ENCODE peak calls at places on chromosomes 16 and 17, in ten cellular contexts. E is DMS153; L is GOT3; I is activated T-helper 1 cell treated with anti-CD3 and anti-CD28 coated beads, Interleukin-2, amount 50 U/mL, for 16 hours; F is neural crest cell; K is stimulated activated CD4-positive, alpha-beta T cell treated with anti-CD3 and anti-CD28 coated beads, Interleukin-4, amount 100 ng/mL, for 48 hours; Q is NCI-H774; A is fibroblast of mammary gland; N is astrocyte of the cerebellum; G is CD4-positive, alpha-beta memory T cell. D is an unnamed sample.

GRCh38 chr16:85991856-85992255 is 92.9 kb downstream of the IRF8 start:
- DNase-seq in E (no peak), I (no peak), Q (no peak), F (no peak), N (no peak), K (no peak), L (no peak), G (no peak), A (no peak), D (no peak)

GRCh38 chr17:27788919-27789318 is 11.4 kb downstream of the NOS2 start:
- DNase-seq in E (no peak), Q (no peak), K (no peak), G (no peak), N (no peak), L (no peak), F (no peak), I (no peak), A (no peak), D (no peak)

GRCh38 chr17:68383443-68384321 is 73.6 kb downstream of the WIPI1 start:
- DNase-seq in F (no peak), G (no peak), I (no peak), N (peak; percentile 84), E (no peak), L (no peak), A (peak; percentile 92), Q (no peak), K (no peak), D (no peak)

GRCh38 chr16:84045001-84045817 is 2.6 kb upstream of the SLC38A8 start:
- DNase-seq in I (no peak), Q (no peak), G (no peak), E (no peak), F (no peak), L (no peak), N (no peak), K (no peak), A (no peak), D (no peak)

GRCh38 chr17:58161566-58161965 is 5.2 kb upstream of the OR4D2 start:
- DNase-seq in L (no peak), I (no peak), A (no peak), F (no peak), Q (no peak), E (no peak), G (no peak), N (no peak), K (no peak), D (no peak)

GRCh38 chr17:35709874-35710273 is 21.6 kb upstream of the RASL10B start:
- DNase-seq in A (peak; percentile 12), E (peak; percentile 12), G (no peak), F (no peak), I (no peak), Q (no peak), L (no peak), N (no peak), K (no peak), D (no peak)

GRCh38 chr17:50288306-50288705 is 14.0 kb downstream of the TMEM92 start:
- DNase-seq in F (no peak), Q (no peak), A (no peak), I (no peak), N (no peak), G (no peak), L (no peak), E (no peak), K (no peak), D (no peak)

GRCh38 chr16:3608069-3608468 is 3.3 kb downstream of the SLX4 start:
- DNase-seq in L (no peak), F (no peak), I (no peak), G (no peak), E (no peak), A (no peak), K (no peak), N (no peak), Q (no peak), D (no peak)

GRCh38 chr17:75695830-75696271 is 25.4 kb upstream of the ITGB4 start:
- DNase-seq in I (no peak), L (no peak), F (no peak), A (no peak), N (no peak), E (no peak), K (no peak), G (no peak), Q (no peak), D (no peak)

GRCh38 chr16:11042205-11042604 is 97.8 kb downstream of the CLEC16A start:
- DNase-seq in E (no peak), N (no peak), L (no peak), K (no peak), Q (no peak), A (no peak), F (no peak), I (no peak), G (no peak), D (no peak)

GRCh38 chr17:55830699-55831098 is 79.8 kb downstream of the PCTP start:
- DNase-seq in N (no peak), Q (no peak), G (no peak), I (no peak), A (no peak), E (no peak), F (no peak), K (no peak), L (no peak), D (no peak)

GRCh38 chr17:43992641-43993040 is 11.8 kb upstream of the NAGS start:
- DNase-seq in I (no peak), G (no peak), E (no peak), F (no peak), A (no peak), Q (no peak), N (no peak), L (no peak), K (no peak), D (no peak)

GRCh38 chr16:3966681-3967080 is 86.2 kb upstream of the CREBBP start:
- DNase-seq in K (no peak), Q (no peak), N (no peak), E (no peak), L (no peak), I (no peak), G (no peak), A (no peak), F (no peak), D (no peak)

GRCh38 chr17:17628388-17629008 is 37.0 kb upstream of the PEMT start:
- DNase-seq in K (peak; percentile 13), A (no peak), Q (no peak), N (no peak), G (no peak), F (no peak), I (no peak), E (no peak), L (no peak), D (peak; percentile 16)

GRCh38 chr16:86747761-86748160 is 169.4 kb downstream of the FOXL1 start:
- DNase-seq in L (no peak), K (no peak), F (no peak), Q (no peak), N (no peak), G (no peak), E (no peak), I (no peak), A (no peak), D (no peak)

GRCh38 chr17:47905221-47905733 is 9.2 kb downstream of the SP2 start:
- DNase-seq in Q (no peak), I (no peak), A (peak; percentile 59), N (peak; percentile 96), G (no peak), E (no peak), F (no peak), L (no peak), K (no peak), D (no peak)

GRCh38 chr17:19867654-19868395 is at the start of gene ULK2:
- DNase-seq in Q (peak; percentile 6), A (peak; percentile 69), K (peak; percentile 44), F (peak; percentile 64), I (no peak), E (no peak), G (peak; percentile 41), N (peak; percentile 38), L (peak; percentile 33), D (peak; percentile 32)

GRCh38 chr17:49687878-49688491 is 10.1 kb upstream of the SPOP start:
- DNase-seq in N (no peak), L (no peak), F (no peak), G (no peak), E (peak; percentile 33), Q (no peak), A (no peak), K (no peak), I (no peak), D (peak; percentile 66)

GRCh38 chr17:65515959-65516948 is 45.2 kb downstream of the AXIN2 start:
- DNase-seq in G (no peak), E (no peak), I (no peak), N (peak; percentile 44), A (no peak), K (no peak), Q (no peak), L (no peak), F (no peak), D (no peak)

GRCh38 chr16:27943766-27944165 is 119.7 kb downstream of the GSG1L start:
- DNase-seq in L (no peak), F (no peak), Q (no peak), E (no peak), A (no peak), N (no peak), G (no peak), I (no peak), K (no peak), D (no peak)

GRCh38 chr16:88724855-88725555 is 18.7 kb downstream of the CTU2 start:
- DNase-seq in K (no peak), Q (no peak), E (no peak), F (no peak), G (no peak), N (no peak), I (no peak), L (no peak), A (no peak), D (no peak)

GRCh38 chr16:65414284-65414984 is 292.6 kb upstream of the CDH11 start:
- DNase-seq in E (no peak), Q (no peak), G (no peak), F (no peak), N (peak; percentile 33), K (no peak), I (no peak), L (peak; percentile 9), A (peak; percentile 93), D (no peak)

GRCh38 chr16:24035127-24035842 is 199.5 kb downstream of the PRKCB start:
- DNase-seq in F (no peak), N (no peak), Q (no peak), A (no peak), E (no peak), I (no peak), G (no peak), K (no peak), L (no peak), D (no peak)

GRCh38 chr17:79272666-79273219 is 198.1 kb downstream of the ENGASE start:
- DNase-seq in I (no peak), L (no peak), N (no peak), G (no peak), E (no peak), K (no peak), A (peak; percentile 17), Q (no peak), F (no peak), D (no peak)

GRCh38 chr17:78375401-78376079 is 2.9 kb upstream of the PGS1 start:
- DNase-seq in E (no peak), L (no peak), G (no peak), F (no peak), Q (no peak), I (no peak), A (peak; percentile 99), N (peak; percentile 89), K (no peak), D (no peak)

GRCh38 chr16:56732832-56733231 is 2.9 kb downstream of the NUP93 start:
- DNase-seq in Q (no peak), A (no peak), G (no peak), F (no peak), E (no peak), I (no peak), N (no peak), K (no peak), L (no peak), D (peak; percentile 44)

GRCh38 chr16:83356266-83356665 is 451.5 kb upstream of the HSBP1 start:
- DNase-seq in E (peak; percentile 80), A (peak; percentile 61), N (peak; percentile 63), F (peak; percentile 2), G (no peak), I (no peak), K (no peak), L (no peak), Q (peak; percentile 40), D (no peak)

GRCh38 chr17:51185763-51186332 is 19.6 kb downstream of the NME2 start:
- DNase-seq in E (no peak), N (no peak), K (no peak), F (no peak), L (no peak), I (no peak), Q (no peak), A (no peak), G (no peak), D (no peak)

D was measured in stimulated activated effector memory CD8-positive, alpha-beta T cell treated with anti-CD3 and anti-CD28 coated beads, Interleukin-12 subunit alpha, Interleukin-12 subunit beta, amount 100 ng/mL, for 72 hours.